ENCODE peak calls at places on chromosomes 7 and 10, in five cellular contexts. J, K, Q, F and H are unnamed samples.

GRCh38 chr7:111878788-111879187 is 316.5 kb upstream of the IMMP2L start:
- DNase-seq in J (no peak), K (no peak), Q (no peak), F (no peak), H (no peak)

GRCh38 chr7:16933296-16934248 is 51.8 kb upstream of the AGR3 start:
- DNase-seq in J (no peak), K (no peak), Q (no peak), F (no peak), H (no peak)

GRCh38 chr10:70715853-70716795 is 43.8 kb downstream of the ADAMTS14 start:
- DNase-seq in J (peak), K (peak), Q (no peak), F (no peak), H (no peak)

GRCh38 chr7:77370606-77371005 is 45.5 kb downstream of the GSAP start:
- DNase-seq in J (no peak), K (no peak), Q (no peak), F (no peak), H (no peak)

GRCh38 chr7:104482362-104483042 is 154.1 kb downstream of the LHFPL3 start:
- DNase-seq in J (no peak), K (no peak), Q (no peak), F (no peak), H (no peak)

GRCh38 chr7:110669410-110669809 is 421.5 kb upstream of the LRRN3 start:
- DNase-seq in J (no peak), K (no peak), Q (no peak), F (no peak), H (no peak)

GRCh38 chr7:156896388-156897022 is 3.5 kb upstream of the LMBR1 start:
- DNase-seq in J (no peak), K (no peak), Q (no peak), F (no peak), H (no peak)

GRCh38 chr7:84455788-84456187 is 261.2 kb upstream of the SEMA3A start:
- DNase-seq in J (no peak), K (no peak), Q (no peak), F (no peak), H (no peak)

GRCh38 chr10:91127341-91128082 is 93.0 kb upstream of the PCGF5 start:
- DNase-seq in J (no peak), K (no peak), Q (no peak), F (no peak), H (no peak)

GRCh38 chr7:25240340-25240739 is 12.1 kb upstream of the NPVF start:
- DNase-seq in J (no peak), K (no peak), Q (no peak), F (no peak), H (no peak)

GRCh38 chr10:60848126-60848525 is 69.8 kb downstream of the CDK1 start:
- DNase-seq in J (no peak), K (no peak), Q (no peak), F (no peak), H (no peak)

GRCh38 chr10:17516376-17516775 is 62.0 kb upstream of the ST8SIA6 start:
- DNase-seq in J (no peak), K (no peak), Q (no peak), F (no peak), H (no peak)

GRCh38 chr7:122515404-122515803 is 183.5 kb downstream of the RNF133 start:
- DNase-seq in J (peak), K (no peak), Q (no peak), F (no peak), H (no peak)

GRCh38 chr7:148535227-148535626 is 55.3 kb upstream of the C7orf33 start:
- DNase-seq in J (no peak), K (no peak), Q (no peak), F (no peak), H (peak)

GRCh38 chr7:141073641-141074161 is at the start of gene TMEM178B:
- DNase-seq in J (no peak), K (no peak), Q (peak), F (no peak), H (peak)

GRCh38 chr7:158065340-158065739 is 522.3 kb downstream of the PTPRN2 start:
- DNase-seq in J (no peak), K (no peak), Q (no peak), F (no peak), H (no peak)

GRCh38 chr10:27258838-27259532 is 18.4 kb upstream of the ACBD5 start:
- DNase-seq in J (no peak), K (no peak), Q (peak), F (peak), H (no peak)

GRCh38 chr10:122142652-122143237 is 128.4 kb upstream of the BTBD16 start:
- DNase-seq in J (no peak), K (no peak), Q (peak), F (no peak), H (peak)

GRCh38 chr7:12222889-12223579 is 11.9 kb downstream of the TMEM106B start:
- DNase-seq in J (no peak), K (no peak), Q (no peak), F (no peak), H (no peak)

GRCh38 chr10:35607475-35608316 is 2.6 kb downstream of the GJD4 start:
- DNase-seq in J (no peak), K (no peak), Q (no peak), F (no peak), H (no peak)

GRCh38 chr10:46222364-46222935 is 64.3 kb upstream of the ANTXRL start:
- DNase-seq in J (no peak), K (no peak), Q (no peak), F (no peak), H (no peak)

GRCh38 chr7:150308575-150308974 is 14.6 kb upstream of the LRRC61 start:
- DNase-seq in J (no peak), K (no peak), Q (no peak), F (no peak), H (no peak)

GRCh38 chr7:158123753-158124152 is 463.9 kb downstream of the PTPRN2 start:
- DNase-seq in J (no peak), K (no peak), Q (no peak), F (no peak), H (no peak)

GRCh38 chr10:115956225-115957009 is 316.6 kb downstream of the GFRA1 start:
- DNase-seq in J (no peak), K (no peak), Q (no peak), F (no peak), H (no peak)

GRCh38 chr7:30863694-30864011 is 48.0 kb upstream of the AQP1 start:
- DNase-seq in J (no peak), K (no peak), Q (no peak), F (no peak), H (no peak)

GRCh38 chr10:105247831-105248499 is 606.9 kb downstream of the SORCS3 start:
- DNase-seq in J (no peak), K (no peak), Q (no peak), F (no peak), H (no peak)

GRCh38 chr7:100803398-100804161 is 23.7 kb downstream of the EPHB4 start:
- DNase-seq in J (peak), K (peak), Q (peak), F (no peak), H (peak)

GRCh38 chr10:34046651-34047050 is 712.2 kb upstream of the NRP1 start:
- DNase-seq in J (no peak), K (no peak), Q (no peak), F (no peak), H (no peak)

GRCh38 chr7:126930166-126930565 is 322.6 kb downstream of the GRM8 start:
- DNase-seq in J (no peak), K (no peak), Q (no peak), F (no peak), H (no peak)

GRCh38 chr10:78211476-78212110 is 177.9 kb downstream of the RPS24 start:
- DNase-seq in J (peak), K (no peak), Q (no peak), F (peak), H (no peak)

GRCh38 chr7:128944487-128945236 is 6.9 kb downstream of the IRF5 start:
- DNase-seq in J (no peak), K (no peak), Q (no peak), F (no peak), H (no peak)

GRCh38 chr7:105454058-105454739 is 65.5 kb upstream of the SRPK2 start:
- DNase-seq in J (no peak), K (no peak), Q (no peak), F (no peak), H (no peak)

GRCh38 chr10:88467835-88468485 is 115.2 kb downstream of the RNLS start:
- DNase-seq in J (no peak), K (no peak), Q (no peak), F (no peak), H (no peak)

GRCh38 chr7:2698581-2699288 is 10.7 kb downstream of the AMZ1 start:
- DNase-seq in J (no peak), K (peak), Q (no peak), F (no peak), H (no peak)

GRCh38 chr10:26612151-26612915 is 85.2 kb upstream of the PDSS1 start:
- DNase-seq in J (no peak), K (no peak), Q (no peak), F (no peak), H (no peak)

GRCh38 chr10:25226775-25227682 is 52.2 kb downstream of the GPR158 start:
- DNase-seq in J (peak), K (peak), Q (no peak), F (peak), H (peak)

GRCh38 chr7:32516551-32517082 is 21.3 kb downstream of the AVL9 start:
- DNase-seq in J (no peak), K (no peak), Q (no peak), F (no peak), H (no peak)

DNA sequence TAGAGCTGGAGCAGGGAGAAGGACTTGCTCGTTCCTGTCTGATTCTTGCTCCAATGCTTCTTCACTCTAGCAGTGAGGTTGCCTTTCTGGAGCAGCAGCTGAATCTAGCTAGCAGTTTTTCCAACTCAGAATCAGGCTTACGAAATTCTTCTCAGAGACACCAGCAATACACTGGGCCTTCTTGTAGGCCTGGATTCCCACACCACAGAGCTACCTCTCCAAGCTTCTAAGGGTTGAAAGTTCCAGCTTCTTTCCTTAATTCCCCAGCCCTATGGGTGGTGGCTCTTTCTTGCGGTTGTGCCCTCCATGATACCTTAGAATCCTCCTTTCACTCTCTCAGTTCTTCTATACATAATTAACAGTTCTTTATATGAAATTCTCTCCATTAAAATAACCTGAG is 586.6 kb downstream of the INHBA start:
- DNase-seq in J (no peak), K (no peak), Q (no peak), F (no peak), H (no peak)
- TF ChIP-seq SUZ12 in J (no peak), K (no peak), Q (no peak), F (no peak), H (no peak)

GRCh38 chr10:43252166-43252784 is 14.6 kb downstream of the RASGEF1A start:
- DNase-seq in J (no peak), K (no peak), Q (no peak), F (no peak), H (no peak)

GRCh38 chr10:43254881-43255643 is 11.8 kb downstream of the RASGEF1A start:
- DNase-seq in J (no peak), K (no peak), Q (no peak), F (no peak), H (no peak)

GRCh38 chr10:43252785-43253341 is 14.0 kb downstream of the RASGEF1A start:
- DNase-seq in J (no peak), K (no peak), Q (no peak), F (no peak), H (no peak)

GRCh38 chr10:43254199-43254730 is 12.6 kb downstream of the RASGEF1A start:
- DNase-seq in J (no peak), K (no peak), Q (no peak), F (no peak), H (no peak)

DNA sequence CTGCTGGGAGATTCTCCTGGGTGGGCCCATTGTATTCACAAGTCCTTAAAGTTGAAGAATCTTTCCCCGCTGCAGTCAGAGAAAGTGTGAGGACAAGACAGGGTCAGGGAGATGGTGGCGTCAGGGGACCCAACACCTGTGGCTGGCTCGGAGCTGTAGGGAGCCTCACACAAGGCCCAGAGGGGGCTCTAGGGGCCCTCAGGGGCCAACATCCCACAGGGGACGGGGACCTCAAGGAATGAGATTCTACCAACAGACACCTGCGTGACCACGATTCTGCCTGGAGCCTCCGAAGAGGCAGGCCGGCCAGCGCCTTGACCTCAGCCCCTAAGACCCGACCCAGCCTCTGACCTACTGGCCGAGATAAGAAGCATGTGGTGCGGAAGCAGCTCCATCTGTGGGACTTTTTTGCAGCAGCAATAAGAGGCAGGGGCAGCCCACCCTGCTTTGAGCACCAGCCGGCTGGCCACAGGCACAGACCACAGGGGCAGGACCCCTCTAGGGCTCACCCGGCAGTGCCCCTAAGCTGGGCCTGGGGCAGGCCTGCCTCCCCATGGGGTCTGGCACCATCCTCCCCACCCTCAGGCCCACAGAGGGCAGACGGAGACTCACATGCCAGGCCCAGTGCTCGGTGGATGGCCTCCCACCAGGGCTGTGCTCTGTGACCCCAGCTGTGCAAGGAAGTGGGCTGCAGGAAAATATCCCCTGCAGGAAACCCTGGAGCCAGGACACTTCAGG is 13.2 kb downstream of the RASGEF1A start:
- DNase-seq in J (no peak), K (no peak), Q (no peak), F (no peak), H (no peak)
- TF ChIP-seq SUZ12 in J (no peak), K (no peak), Q (no peak), F (no peak), H (no peak)

GRCh38 chr7:132116369-132116768 is 459.9 kb downstream of the PLXNA4 start:
- DNase-seq in J (no peak), K (no peak), Q (no peak), F (no peak), H (no peak)
- TF ChIP-seq SUZ12 in J (no peak), K (no peak), Q (no peak), F (no peak), H (no peak)

DNA sequence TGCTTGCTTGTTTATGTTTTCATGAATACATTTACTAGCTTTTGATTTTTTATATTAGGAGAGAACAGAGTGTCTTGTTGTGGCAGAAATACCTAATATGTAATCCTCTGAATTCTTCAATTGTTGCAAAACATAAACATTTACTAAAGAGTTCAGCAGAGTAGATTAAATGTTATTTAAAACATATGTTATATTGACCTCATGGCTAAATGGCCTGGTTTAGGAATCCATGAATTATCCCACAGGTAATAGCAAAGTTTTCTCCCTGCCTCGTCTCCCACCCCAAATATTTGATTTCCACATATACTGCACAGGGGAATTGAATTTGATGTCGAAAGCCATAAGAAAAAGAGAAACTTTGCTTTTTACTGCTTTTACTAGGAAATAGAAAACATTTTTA is 111.8 kb downstream of the ADK start:
- DNase-seq in J (no peak), K (no peak), Q (no peak), F (no peak), H (no peak)
- TF ChIP-seq SUZ12 in J (no peak), K (no peak), Q (no peak), F (no peak), H (no peak)

GRCh38 chr7:129975309-129975708 is 22.5 kb upstream of the UBE2H start:
- DNase-seq in J (no peak), K (no peak), Q (no peak), F (no peak), H (no peak)

GRCh38 chr7:129968592-129969383 is 16.0 kb upstream of the UBE2H start:
- DNase-seq in J (no peak), K (no peak), Q (no peak), F (no peak), H (no peak)

GRCh38 chr7:129970816-129971215 is 18.1 kb upstream of the UBE2H start:
- DNase-seq in J (no peak), K (no peak), Q (no peak), F (no peak), H (no peak)

DNA sequence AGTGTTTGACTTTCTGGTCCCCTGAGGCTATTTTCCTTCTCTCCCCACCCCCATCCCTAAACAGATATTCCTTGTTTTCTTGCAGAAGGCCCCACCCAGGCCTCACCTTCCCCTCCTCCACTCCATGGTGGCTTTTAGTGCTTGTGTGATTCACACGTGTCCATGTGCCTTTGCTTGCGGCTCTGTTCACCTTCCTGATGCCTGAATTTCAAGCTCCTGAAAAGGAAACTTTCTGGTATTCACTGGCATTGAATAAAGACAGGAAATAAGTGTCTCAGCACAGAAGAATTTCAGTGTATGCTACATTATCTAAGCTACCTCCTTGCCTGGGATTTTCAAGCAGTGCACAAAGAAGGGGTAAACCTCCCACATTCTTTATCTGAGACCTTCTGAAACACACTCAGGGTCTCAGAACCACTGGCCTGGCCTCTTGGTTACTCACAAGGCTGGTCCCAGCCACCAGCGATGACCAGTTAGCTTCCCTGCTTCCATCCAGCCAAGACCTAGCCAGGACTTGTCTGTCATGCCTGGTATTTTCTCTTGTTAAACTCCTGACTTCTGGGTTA is 17.2 kb upstream of the UBE2H start:
- DNase-seq in J (no peak), K (no peak), Q (no peak), F (peak), H (no peak)
- TF ChIP-seq SUZ12 in J (no peak), K (no peak), Q (no peak), F (no peak), H (no peak)

GRCh38 chr10:12597800-12598750 is 248.7 kb downstream of the CAMK1D start:
- DNase-seq in J (no peak), K (no peak), Q (no peak), F (no peak), H (no peak)
- TF ChIP-seq SUZ12 in J (no peak), K (no peak), Q (no peak), F (no peak), H (no peak)

GRCh38 chr7:142158741-142159496 is 47.4 kb downstream of the MGAM2 start:
- DNase-seq in J (no peak), K (no peak), Q (no peak), F (no peak), H (no peak)
- TF ChIP-seq SUZ12 in J (no peak), K (no peak), Q (no peak), F (no peak), H (no peak)

DNA sequence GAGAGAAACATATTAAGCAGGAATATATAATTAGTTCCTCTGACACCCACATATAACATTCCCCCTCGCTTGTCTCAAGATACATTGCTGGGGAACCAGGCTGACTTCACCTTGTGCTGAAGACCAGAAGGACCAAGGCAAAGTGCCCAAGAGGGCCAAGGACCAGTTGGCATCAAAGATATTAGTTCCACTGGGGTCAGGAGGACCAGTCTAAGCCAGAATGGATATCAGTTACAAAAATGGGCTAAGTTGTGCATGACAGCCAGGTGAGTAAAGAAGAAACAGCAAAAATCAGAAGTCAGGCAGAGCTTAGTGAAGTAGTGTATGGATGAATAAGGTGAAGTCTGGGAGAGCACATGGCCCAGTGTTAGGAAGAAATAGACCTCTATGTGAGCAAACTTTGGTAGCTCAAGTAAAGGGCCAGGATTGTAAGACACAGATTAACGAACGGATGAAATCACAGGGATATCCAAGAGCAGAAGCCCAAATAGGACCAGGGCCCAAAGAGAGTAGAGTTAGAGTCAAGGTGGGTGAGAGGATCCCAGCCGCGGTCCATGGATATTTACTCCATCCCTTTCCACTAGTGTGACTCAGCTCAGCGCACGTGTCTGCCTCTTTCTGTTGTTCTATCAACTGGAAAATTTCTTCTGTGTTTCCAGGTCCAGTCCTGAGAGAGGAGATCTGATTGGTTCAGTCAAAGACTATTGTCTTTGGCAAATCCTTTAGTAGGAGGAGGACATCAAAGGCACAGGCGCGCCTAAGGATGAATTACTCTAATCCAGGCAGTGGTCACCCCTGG is 5.0 kb downstream of the CALD1 start:
- DNase-seq in J (no peak), K (no peak), Q (peak), F (no peak), H (no peak)
- TF ChIP-seq SUZ12 in J (no peak), K (no peak), Q (no peak), F (no peak), H (no peak)

DNA sequence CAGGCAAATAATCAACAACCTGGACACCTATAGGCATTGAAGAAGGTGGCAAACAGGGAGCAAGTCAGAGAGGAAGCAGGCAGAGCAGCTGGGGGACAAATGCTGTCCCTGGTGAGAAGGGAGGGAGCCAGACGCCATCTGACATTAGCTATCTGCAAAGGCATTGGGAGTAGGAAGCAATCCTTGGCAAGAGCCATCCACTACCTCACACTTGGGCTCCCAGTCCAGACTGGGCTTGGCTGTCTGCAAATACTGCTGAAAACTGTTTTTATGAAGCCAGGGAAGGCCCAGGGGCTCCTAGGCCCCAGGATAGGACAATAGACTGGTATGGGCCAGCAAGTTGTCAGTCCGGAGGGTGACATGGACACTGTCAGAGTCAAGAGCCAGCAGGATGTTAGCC is 132.5 kb downstream of the SORBS1 start:
- DNase-seq in J (no peak), K (no peak), Q (no peak), F (no peak), H (no peak)
- TF ChIP-seq SUZ12 in J (no peak), K (no peak), Q (no peak), F (no peak), H (no peak)